ENCODE peak calls at places on chromosomes 16 and 17, in five cellular contexts. One of them, this sample, is unnamed.

GRCh38 chr16:57639172-57639571 is 10.7 kb downstream of the ADGRG1 start:
- DNase-seq in hepatocyte: peak; percentile 81
- DNase-seq in neural progenitor cell: peak; percentile 98
- DNase-seq in PC-3: no peak
- DNase-seq in HCT116: no peak
- DNase-seq in this sample: no peak

GRCh38 chr17:76696763-76697701 is 13.7 kb downstream of the MXRA7 start:
- DNase-seq in hepatocyte: no peak
- DNase-seq in neural progenitor cell: no peak
- DNase-seq in PC-3: peak; percentile 54
- DNase-seq in HCT116: no peak
- DNase-seq in this sample: peak; percentile 84

GRCh38 chr17:68709995-68710780 is 109.0 kb upstream of the FAM20A start:
- DNase-seq in hepatocyte: no peak
- DNase-seq in neural progenitor cell: no peak
- DNase-seq in PC-3: no peak
- DNase-seq in HCT116: no peak
- DNase-seq in this sample: peak; percentile 73

GRCh38 chr16:57479043-57479421 is 7.3 kb downstream of the DOK4 start:
- DNase-seq in hepatocyte: no peak
- DNase-seq in neural progenitor cell: no peak
- DNase-seq in PC-3: no peak
- DNase-seq in HCT116: no peak
- DNase-seq in this sample: peak; percentile 35

GRCh38 chr17:13584701-13585080 is 17.0 kb downstream of the HS3ST3A1 start:
- DNase-seq in hepatocyte: no peak
- DNase-seq in neural progenitor cell: no peak
- DNase-seq in PC-3: peak; percentile 49
- DNase-seq in HCT116: no peak
- DNase-seq in this sample: peak; percentile 74

GRCh38 chr17:33939959-33940358 is 315.1 kb upstream of the CCL2 start:
- DNase-seq in hepatocyte: no peak
- DNase-seq in neural progenitor cell: no peak
- DNase-seq in PC-3: no peak
- DNase-seq in HCT116: no peak
- DNase-seq in this sample: no peak

GRCh38 chr17:46178550-46179198 is 14.6 kb downstream of the KANSL1 start:
- DNase-seq in hepatocyte: no peak
- DNase-seq in neural progenitor cell: no peak
- DNase-seq in PC-3: peak; percentile 74
- DNase-seq in HCT116: no peak
- DNase-seq in this sample: peak; percentile 68

GRCh38 chr17:9544221-9544620 is 31.4 kb downstream of the STX8 start:
- DNase-seq in hepatocyte: no peak
- DNase-seq in neural progenitor cell: peak; percentile 8
- DNase-seq in PC-3: no peak
- DNase-seq in HCT116: no peak
- DNase-seq in this sample: no peak

GRCh38 chr16:77896357-77896972 is 108.1 kb downstream of the VAT1L start:
- DNase-seq in hepatocyte: no peak
- DNase-seq in neural progenitor cell: peak; percentile 13
- DNase-seq in PC-3: no peak
- DNase-seq in HCT116: no peak
- DNase-seq in this sample: no peak

GRCh38 chr16:79618712-79619050 is 18.1 kb upstream of the MAF start:
- DNase-seq in hepatocyte: no peak
- DNase-seq in neural progenitor cell: no peak
- DNase-seq in PC-3: no peak
- DNase-seq in HCT116: no peak
- DNase-seq in this sample: no peak

GRCh38 chr17:72176516-72176851 is 55.7 kb downstream of the SOX9 start:
- DNase-seq in hepatocyte: no peak
- DNase-seq in neural progenitor cell: no peak
- DNase-seq in PC-3: no peak
- DNase-seq in HCT116: no peak
- DNase-seq in this sample: no peak

GRCh38 chr17:69047368-69048263 is 13.1 kb downstream of the ABCA9 start:
- DNase-seq in hepatocyte: peak; percentile 78
- DNase-seq in neural progenitor cell: no peak
- DNase-seq in PC-3: no peak
- DNase-seq in HCT116: no peak
- DNase-seq in this sample: peak; percentile 50

GRCh38 chr17:7394452-7395191 is at the start of gene PLSCR3:
- DNase-seq in hepatocyte: peak; percentile 92
- DNase-seq in neural progenitor cell: peak; percentile 94
- DNase-seq in PC-3: peak; percentile 76
- DNase-seq in HCT116: no peak
- DNase-seq in this sample: peak; percentile 94

GRCh38 chr16:3638916-3639644 is 15.4 kb upstream of the DNASE1 start:
- DNase-seq in hepatocyte: no peak
- DNase-seq in neural progenitor cell: no peak
- DNase-seq in PC-3: no peak
- DNase-seq in HCT116: no peak
- DNase-seq in this sample: no peak

GRCh38 chr17:3475155-3475808 is 515 bp upstream of the ASPA start:
- DNase-seq in hepatocyte: no peak
- DNase-seq in neural progenitor cell: no peak
- DNase-seq in PC-3: no peak
- DNase-seq in HCT116: no peak
- DNase-seq in this sample: peak; percentile 2

GRCh38 chr16:71834291-71834690 is 11.5 kb upstream of the ATXN1L start:
- DNase-seq in hepatocyte: no peak
- DNase-seq in neural progenitor cell: no peak
- DNase-seq in PC-3: no peak
- DNase-seq in HCT116: no peak
- DNase-seq in this sample: no peak

GRCh38 chr17:57862990-57863667 is 13.3 kb upstream of the MRPS23 start:
- DNase-seq in hepatocyte: no peak
- DNase-seq in neural progenitor cell: no peak
- DNase-seq in PC-3: no peak
- DNase-seq in HCT116: no peak
- DNase-seq in this sample: no peak

GRCh38 chr17:13599808-13600398 is 1.8 kb downstream of the HS3ST3A1 start:
- DNase-seq in hepatocyte: no peak
- DNase-seq in neural progenitor cell: no peak
- DNase-seq in PC-3: peak; percentile 38
- DNase-seq in HCT116: no peak
- DNase-seq in this sample: peak; percentile 49

GRCh38 chr17:18964018-18964351 is 12.0 kb downstream of the SLC5A10 start:
- DNase-seq in hepatocyte: no peak
- DNase-seq in neural progenitor cell: no peak
- DNase-seq in PC-3: no peak
- DNase-seq in HCT116: no peak
- DNase-seq in this sample: no peak

GRCh38 chr17:41308251-41308917 is 725 bp downstream of the KRTAP16-1 start:
- DNase-seq in hepatocyte: no peak
- DNase-seq in neural progenitor cell: no peak
- DNase-seq in PC-3: no peak
- DNase-seq in HCT116: no peak
- DNase-seq in this sample: peak; percentile 27

GRCh38 chr17:41377546-41377945 is 4.6 kb downstream of the KRT34 start:
- DNase-seq in hepatocyte: no peak
- DNase-seq in neural progenitor cell: no peak
- DNase-seq in PC-3: peak; percentile 39
- DNase-seq in HCT116: no peak
- DNase-seq in this sample: peak; percentile 16

GRCh38 chr16:80570106-80570478 is 29.3 kb downstream of the DYNLRB2 start:
- DNase-seq in hepatocyte: peak; percentile 19
- DNase-seq in neural progenitor cell: no peak
- DNase-seq in PC-3: peak; percentile 74
- DNase-seq in HCT116: no peak
- DNase-seq in this sample: no peak

GRCh38 chr16:9885876-9886275 is 296.4 kb downstream of the GRIN2A start:
- DNase-seq in hepatocyte: no peak
- DNase-seq in neural progenitor cell: no peak
- DNase-seq in PC-3: no peak
- DNase-seq in HCT116: no peak
- DNase-seq in this sample: no peak

GRCh38 chr16:80197790-80198201 is 343.0 kb upstream of the DYNLRB2 start:
- DNase-seq in hepatocyte: no peak
- DNase-seq in neural progenitor cell: no peak
- DNase-seq in PC-3: peak; percentile 37
- DNase-seq in HCT116: no peak
- DNase-seq in this sample: peak; percentile 89

GRCh38 chr16:2432801-2433505 is 3.7 kb downstream of the CCNF start:
- DNase-seq in hepatocyte: no peak
- DNase-seq in neural progenitor cell: no peak
- DNase-seq in PC-3: no peak
- DNase-seq in HCT116: no peak
- DNase-seq in this sample: no peak

GRCh38 chr16:30377050-30377811 is 2.6 kb downstream of the MYL11 start:
- DNase-seq in hepatocyte: no peak
- DNase-seq in neural progenitor cell: peak; percentile 38
- DNase-seq in PC-3: no peak
- DNase-seq in HCT116: no peak
- DNase-seq in this sample: no peak

GRCh38 chr17:55420776-55421178 is 858 bp downstream of the MMD start:
- DNase-seq in hepatocyte: peak; percentile 47
- DNase-seq in neural progenitor cell: peak; percentile 49
- DNase-seq in PC-3: peak; percentile 48
- DNase-seq in HCT116: no peak
- DNase-seq in this sample: peak; percentile 55

GRCh38 chr16:73047536-73048291 is at the start of gene ZFHX3:
- DNase-seq in hepatocyte: peak; percentile 83
- DNase-seq in neural progenitor cell: peak; percentile 89
- DNase-seq in PC-3: peak; percentile 76
- DNase-seq in HCT116: no peak
- DNase-seq in this sample: peak; percentile 83

GRCh38 chr16:27726621-27727275 is 176.8 kb downstream of the KATNIP start:
- DNase-seq in hepatocyte: no peak
- DNase-seq in neural progenitor cell: no peak
- DNase-seq in PC-3: peak; percentile 72
- DNase-seq in HCT116: no peak
- DNase-seq in this sample: peak; percentile 61

GRCh38 chr17:51857052-51857593 is 301.4 kb downstream of the CA10 start:
- DNase-seq in hepatocyte: no peak
- DNase-seq in neural progenitor cell: peak; percentile 18
- DNase-seq in PC-3: peak; percentile 39
- DNase-seq in HCT116: no peak
- DNase-seq in this sample: no peak

GRCh38 chr16:20348365-20349185 is 3.9 kb downstream of the UMOD start:
- DNase-seq in hepatocyte: no peak
- DNase-seq in neural progenitor cell: peak; percentile 24
- DNase-seq in PC-3: no peak
- DNase-seq in HCT116: no peak
- DNase-seq in this sample: no peak

GRCh38 chr17:8287651-8288335 is 677 bp upstream of the RANGRF start:
- DNase-seq in hepatocyte: no peak
- DNase-seq in neural progenitor cell: no peak
- DNase-seq in PC-3: no peak
- DNase-seq in HCT116: no peak
- DNase-seq in this sample: peak; percentile 29

GRCh38 chr16:19084139-19084538 is 16.7 kb downstream of the COQ7 start:
- DNase-seq in hepatocyte: no peak
- DNase-seq in neural progenitor cell: no peak
- DNase-seq in PC-3: no peak
- DNase-seq in HCT116: no peak
- DNase-seq in this sample: no peak

GRCh38 chr16:53695070-53695469 is 8.6 kb downstream of the RPGRIP1L start:
- DNase-seq in hepatocyte: no peak
- DNase-seq in neural progenitor cell: no peak
- DNase-seq in PC-3: peak; percentile 7
- DNase-seq in HCT116: no peak
- DNase-seq in this sample: peak; percentile 93
- TF ChIP-seq EZH2phosphoT487 in hepatocyte: no peak
- TF ChIP-seq EZH2phosphoT487 in neural progenitor cell: no peak
- TF ChIP-seq EZH2phosphoT487 in PC-3: no peak
- TF ChIP-seq EZH2phosphoT487 in HCT116: no peak
- TF ChIP-seq EZH2phosphoT487 in this sample: no peak

GRCh38 chr16:49952386-49952785 is 72.6 kb upstream of the CNEP1R1 start:
- DNase-seq in hepatocyte: no peak
- DNase-seq in neural progenitor cell: no peak
- DNase-seq in PC-3: peak; percentile 35
- DNase-seq in HCT116: peak; percentile 4
- DNase-seq in this sample: no peak

GRCh38 chr16:49953090-49953489 is 71.9 kb upstream of the CNEP1R1 start:
- DNase-seq in hepatocyte: no peak
- DNase-seq in neural progenitor cell: no peak
- DNase-seq in PC-3: no peak
- DNase-seq in HCT116: no peak
- DNase-seq in this sample: no peak

GRCh38 chr16:49956915-49957314 is 68.1 kb upstream of the CNEP1R1 start:
- DNase-seq in hepatocyte: no peak
- DNase-seq in neural progenitor cell: no peak
- DNase-seq in PC-3: no peak
- DNase-seq in HCT116: no peak
- DNase-seq in this sample: no peak

GRCh38 chr16:49947907-49948678 is 76.9 kb upstream of the CNEP1R1 start:
- DNase-seq in hepatocyte: no peak
- DNase-seq in neural progenitor cell: no peak
- DNase-seq in PC-3: peak; percentile 26
- DNase-seq in HCT116: no peak
- DNase-seq in this sample: no peak

GRCh38 chr16:49951568-49952195 is 73.3 kb upstream of the CNEP1R1 start:
- DNase-seq in hepatocyte: no peak
- DNase-seq in neural progenitor cell: no peak
- DNase-seq in PC-3: no peak
- DNase-seq in HCT116: no peak
- DNase-seq in this sample: no peak
- TF ChIP-seq EZH2phosphoT487 in hepatocyte: no peak
- TF ChIP-seq EZH2phosphoT487 in neural progenitor cell: no peak
- TF ChIP-seq EZH2phosphoT487 in PC-3: no peak
- TF ChIP-seq EZH2phosphoT487 in HCT116: no peak
- TF ChIP-seq EZH2phosphoT487 in this sample: no peak

DNA sequence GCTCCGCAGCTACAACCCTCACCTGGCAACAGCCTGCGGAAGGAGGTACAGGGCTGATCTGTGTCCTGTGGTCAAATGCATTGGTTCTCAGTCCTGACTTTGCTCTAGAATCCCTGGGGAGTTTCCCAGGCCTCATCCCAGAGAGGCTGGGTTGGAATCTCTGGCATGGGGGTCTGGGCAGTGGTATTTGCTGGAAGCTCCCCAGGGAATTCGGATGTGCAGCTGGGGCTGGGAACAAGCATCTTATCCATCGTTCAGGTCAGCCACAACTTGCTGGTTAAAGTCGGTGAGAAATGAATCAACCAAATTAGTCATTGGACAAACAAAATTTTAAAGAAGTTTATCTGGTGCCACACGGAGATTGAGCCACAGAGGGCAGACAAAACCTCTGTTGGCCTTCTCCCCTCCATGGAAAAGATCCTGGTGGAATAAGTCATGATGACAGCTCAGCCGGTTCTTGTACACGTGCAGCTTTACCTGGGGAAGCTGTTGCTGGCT is 231.2 kb downstream of the FOXL1 start:
- DNase-seq in hepatocyte: no peak
- DNase-seq in neural progenitor cell: no peak
- DNase-seq in PC-3: peak; percentile 89
- DNase-seq in HCT116: no peak
- DNase-seq in this sample: peak; percentile 71
- TF ChIP-seq EZH2phosphoT487 in hepatocyte: no peak
- TF ChIP-seq EZH2phosphoT487 in neural progenitor cell: no peak
- TF ChIP-seq EZH2phosphoT487 in PC-3: no peak
- TF ChIP-seq EZH2phosphoT487 in HCT116: no peak
- TF ChIP-seq EZH2phosphoT487 in this sample: no peak

GRCh38 chr16:10967981-10968380 is 23.6 kb downstream of the CLEC16A start:
- DNase-seq in hepatocyte: no peak
- DNase-seq in neural progenitor cell: no peak
- DNase-seq in PC-3: no peak
- DNase-seq in HCT116: no peak
- DNase-seq in this sample: no peak
- TF ChIP-seq EZH2phosphoT487 in hepatocyte: no peak
- TF ChIP-seq EZH2phosphoT487 in neural progenitor cell: no peak
- TF ChIP-seq EZH2phosphoT487 in PC-3: no peak
- TF ChIP-seq EZH2phosphoT487 in HCT116: no peak
- TF ChIP-seq EZH2phosphoT487 in this sample: no peak

GRCh38 chr17:17877548-17878358 is 41.0 kb upstream of the SREBF1 start:
- DNase-seq in hepatocyte: peak; percentile 85
- DNase-seq in neural progenitor cell: peak; percentile 92
- DNase-seq in PC-3: no peak
- DNase-seq in HCT116: no peak
- DNase-seq in this sample: peak; percentile 75
- TF ChIP-seq EZH2phosphoT487 in hepatocyte: no peak
- TF ChIP-seq EZH2phosphoT487 in neural progenitor cell: no peak
- TF ChIP-seq EZH2phosphoT487 in PC-3: no peak
- TF ChIP-seq EZH2phosphoT487 in HCT116: no peak
- TF ChIP-seq EZH2phosphoT487 in this sample: no peak